ENCODE peak calls at places on chromosomes 1 and 21, in four cellular contexts. One of them, this sample, is unnamed.

GRCh38 chr1:227781314-227781930 is 34.1 kb upstream of the PRSS38 start:
- DNase-seq in mammary epithelial cell: no peak
- DNase-seq in neural progenitor cell: no peak
- DNase-seq in trophoblast cell: no peak
- DNase-seq in this sample: no peak

GRCh38 chr1:43300661-43301094 is at the start of gene TIE1:
- DNase-seq in mammary epithelial cell: no peak
- DNase-seq in trophoblast cell: no peak
- DNase-seq in neural progenitor cell: no peak
- DNase-seq in this sample: no peak

GRCh38 chr1:233255145-233255544 is 40.4 kb downstream of the PCNX2 start:
- DNase-seq in mammary epithelial cell: no peak
- DNase-seq in neural progenitor cell: no peak
- DNase-seq in trophoblast cell: no peak
- DNase-seq in this sample: no peak

GRCh38 chr1:90487040-90487439 is 230.1 kb downstream of the BARHL2 start:
- DNase-seq in neural progenitor cell: no peak
- DNase-seq in mammary epithelial cell: no peak
- DNase-seq in trophoblast cell: no peak
- DNase-seq in this sample: no peak

GRCh38 chr1:228161381-228161780 is 4.2 kb upstream of the IBA57 start:
- DNase-seq in mammary epithelial cell: peak
- DNase-seq in trophoblast cell: no peak
- DNase-seq in neural progenitor cell: peak
- DNase-seq in this sample: no peak

GRCh38 chr1:109805486-109806180 is 41.9 kb upstream of the EPS8L3 start:
- DNase-seq in mammary epithelial cell: no peak
- DNase-seq in trophoblast cell: peak
- DNase-seq in neural progenitor cell: no peak
- DNase-seq in this sample: no peak

GRCh38 chr1:19080715-19081114 is 124.2 kb upstream of the IFFO2 start:
- DNase-seq in mammary epithelial cell: no peak
- DNase-seq in trophoblast cell: no peak
- DNase-seq in neural progenitor cell: no peak
- DNase-seq in this sample: no peak

GRCh38 chr1:193322218-193322617 is 135.8 kb upstream of the B3GALT2 start:
- DNase-seq in neural progenitor cell: no peak
- DNase-seq in trophoblast cell: peak
- DNase-seq in mammary epithelial cell: peak
- DNase-seq in this sample: peak

GRCh38 chr1:179127163-179127895 is 45.5 kb downstream of the TOR3A start:
- DNase-seq in mammary epithelial cell: no peak
- DNase-seq in neural progenitor cell: no peak
- DNase-seq in trophoblast cell: peak
- DNase-seq in this sample: peak

GRCh38 chr1:154524881-154525280 is 22.7 kb upstream of the SHE start:
- DNase-seq in trophoblast cell: no peak
- DNase-seq in mammary epithelial cell: no peak
- DNase-seq in neural progenitor cell: no peak
- DNase-seq in this sample: no peak

GRCh38 chr1:147177611-147178370 is 5.5 kb upstream of the PRKAB2 start:
- DNase-seq in trophoblast cell: peak
- DNase-seq in mammary epithelial cell: no peak
- DNase-seq in neural progenitor cell: no peak
- DNase-seq in this sample: peak

GRCh38 chr1:10210841-10211804 is 753 bp downstream of the KIF1B start:
- DNase-seq in trophoblast cell: peak
- DNase-seq in neural progenitor cell: peak
- DNase-seq in mammary epithelial cell: peak
- DNase-seq in this sample: peak

GRCh38 chr21:31158789-31159581 is 120.7 kb upstream of the KRTAP19-8 start:
- DNase-seq in mammary epithelial cell: no peak
- DNase-seq in trophoblast cell: no peak
- DNase-seq in neural progenitor cell: no peak
- DNase-seq in this sample: no peak

GRCh38 chr1:37240897-37241296 is 206.6 kb upstream of the GRIK3 start:
- DNase-seq in neural progenitor cell: peak
- DNase-seq in mammary epithelial cell: no peak
- DNase-seq in trophoblast cell: no peak
- DNase-seq in this sample: no peak

GRCh38 chr1:9182784-9183257 is 51.8 kb upstream of the H6PD start:
- DNase-seq in mammary epithelial cell: no peak
- DNase-seq in trophoblast cell: no peak
- DNase-seq in neural progenitor cell: peak
- DNase-seq in this sample: no peak

GRCh38 chr1:228457017-228457395 is 30.2 kb upstream of the RNF187 start:
- DNase-seq in mammary epithelial cell: no peak
- DNase-seq in neural progenitor cell: no peak
- DNase-seq in trophoblast cell: no peak
- DNase-seq in this sample: no peak

GRCh38 chr1:228048659-228049333 is 33.7 kb upstream of the ARF1 start:
- DNase-seq in trophoblast cell: no peak
- DNase-seq in mammary epithelial cell: no peak
- DNase-seq in neural progenitor cell: no peak
- DNase-seq in this sample: no peak

GRCh38 chr21:33293811-33294216 is 27.6 kb downstream of the IL10RB start:
- DNase-seq in mammary epithelial cell: no peak
- DNase-seq in neural progenitor cell: no peak
- DNase-seq in trophoblast cell: no peak
- DNase-seq in this sample: peak

GRCh38 chr1:47569681-47570470 is 132.0 kb downstream of the FOXD2 start:
- DNase-seq in trophoblast cell: peak
- DNase-seq in neural progenitor cell: peak
- DNase-seq in mammary epithelial cell: peak
- DNase-seq in this sample: peak

GRCh38 chr1:116983678-116984077 is 17.9 kb upstream of the CD101 start:
- DNase-seq in trophoblast cell: no peak
- DNase-seq in mammary epithelial cell: no peak
- DNase-seq in neural progenitor cell: no peak
- DNase-seq in this sample: no peak

GRCh38 chr1:218382261-218382660 is 37.1 kb downstream of the TGFB2 start:
- DNase-seq in neural progenitor cell: no peak
- DNase-seq in mammary epithelial cell: no peak
- DNase-seq in trophoblast cell: no peak
- DNase-seq in this sample: no peak

GRCh38 chr1:226061793-226062557 is 541 bp upstream of the H3-3A start:
- DNase-seq in neural progenitor cell: peak
- DNase-seq in mammary epithelial cell: peak
- DNase-seq in trophoblast cell: peak
- DNase-seq in this sample: peak

GRCh38 chr1:16900771-16901170 is 5.0 kb downstream of the RNU1-2 start:
- DNase-seq in neural progenitor cell: no peak
- DNase-seq in trophoblast cell: no peak
- DNase-seq in mammary epithelial cell: no peak
- DNase-seq in this sample: no peak

GRCh38 chr1:209692745-209693504 is 11.7 kb upstream of the HSD11B1 start:
- DNase-seq in mammary epithelial cell: peak
- DNase-seq in trophoblast cell: peak
- DNase-seq in neural progenitor cell: peak
- DNase-seq in this sample: peak

GRCh38 chr1:86825294-86825693 is 88.6 kb downstream of the SELENOF start:
- DNase-seq in neural progenitor cell: no peak
- DNase-seq in mammary epithelial cell: no peak
- DNase-seq in trophoblast cell: no peak
- DNase-seq in this sample: no peak

GRCh38 chr1:151501474-151501873 is 9.7 kb upstream of the CGN start:
- DNase-seq in neural progenitor cell: no peak
- DNase-seq in trophoblast cell: peak
- DNase-seq in mammary epithelial cell: no peak
- DNase-seq in this sample: peak

GRCh38 chr1:214427871-214428277 is 123.5 kb downstream of the PTPN14 start:
- DNase-seq in mammary epithelial cell: peak
- DNase-seq in neural progenitor cell: no peak
- DNase-seq in trophoblast cell: no peak
- DNase-seq in this sample: peak

GRCh38 chr1:111199881-111200801 is at the start of gene DENND2D:
- DNase-seq in mammary epithelial cell: no peak
- DNase-seq in neural progenitor cell: no peak
- DNase-seq in trophoblast cell: peak
- DNase-seq in this sample: peak

GRCh38 chr1:203325418-203326091 is 20.2 kb downstream of the BTG2 start:
- DNase-seq in trophoblast cell: no peak
- DNase-seq in neural progenitor cell: peak
- DNase-seq in mammary epithelial cell: no peak
- DNase-seq in this sample: no peak

GRCh38 chr1:246001821-246002220 is 505.3 kb downstream of the SMYD3 start:
- DNase-seq in trophoblast cell: no peak
- DNase-seq in mammary epithelial cell: no peak
- DNase-seq in neural progenitor cell: no peak
- DNase-seq in this sample: no peak

GRCh38 chr1:172905452-172905851 is 145.3 kb downstream of the TNFSF18 start:
- DNase-seq in neural progenitor cell: no peak
- DNase-seq in trophoblast cell: no peak
- DNase-seq in mammary epithelial cell: no peak
- DNase-seq in this sample: no peak

GRCh38 chr1:220696863-220697231 is 6.7 kb downstream of the C1orf115 start:
- DNase-seq in mammary epithelial cell: no peak
- DNase-seq in trophoblast cell: peak
- DNase-seq in neural progenitor cell: no peak
- DNase-seq in this sample: no peak

GRCh38 chr1:226365831-226366231 is 42.1 kb downstream of the PARP1 start:
- DNase-seq in trophoblast cell: no peak
- DNase-seq in neural progenitor cell: no peak
- DNase-seq in mammary epithelial cell: no peak
- DNase-seq in this sample: peak

GRCh38 chr1:76074321-76075187 is at the start of gene ST6GALNAC3:
- DNase-seq in trophoblast cell: peak
- DNase-seq in neural progenitor cell: peak
- DNase-seq in mammary epithelial cell: peak
- DNase-seq in this sample: no peak

GRCh38 chr1:167722152-167722869 is 529 bp downstream of the MPZL1 start:
- DNase-seq in mammary epithelial cell: peak
- DNase-seq in neural progenitor cell: peak
- DNase-seq in trophoblast cell: peak
- DNase-seq in this sample: peak

GRCh38 chr1:215637041-215637573 is 70.0 kb downstream of the KCTD3 start:
- DNase-seq in mammary epithelial cell: peak
- DNase-seq in neural progenitor cell: no peak
- DNase-seq in trophoblast cell: no peak
- DNase-seq in this sample: no peak

GRCh38 chr1:5959667-5960230 is 32.5 kb downstream of the NPHP4 start:
- DNase-seq in trophoblast cell: peak
- DNase-seq in neural progenitor cell: no peak
- DNase-seq in mammary epithelial cell: no peak
- DNase-seq in this sample: no peak
- H3K4me2 ChIP-seq in trophoblast cell: no peak
- H3K4me2 ChIP-seq in neural progenitor cell: no peak
- H3K4me2 ChIP-seq in mammary epithelial cell: no peak
- H3K4me2 ChIP-seq in this sample: no peak

GRCh38 chr1:186499571-186499970 is 38.7 kb upstream of the PDC start:
- DNase-seq in mammary epithelial cell: no peak
- DNase-seq in neural progenitor cell: peak
- DNase-seq in trophoblast cell: no peak
- DNase-seq in this sample: no peak
- H2AFZ ChIP-seq in mammary epithelial cell: peak
- H2AFZ ChIP-seq in neural progenitor cell: peak
- H2AFZ ChIP-seq in trophoblast cell: no peak
- H2AFZ ChIP-seq in this sample: no peak

GRCh38 chr21:44070391-44070790 is 36.8 kb upstream of the PWP2 start:
- DNase-seq in trophoblast cell: no peak
- DNase-seq in neural progenitor cell: no peak
- DNase-seq in mammary epithelial cell: no peak
- DNase-seq in this sample: no peak
- H3K9ac ChIP-seq in trophoblast cell: no peak
- H3K9ac ChIP-seq in neural progenitor cell: no peak
- H3K9ac ChIP-seq in mammary epithelial cell: no peak
- H3K9ac ChIP-seq in this sample: no peak

GRCh38 chr1:21669287-21670058 is at the start of gene RAP1GAP:
- DNase-seq in neural progenitor cell: peak
- DNase-seq in trophoblast cell: no peak
- DNase-seq in mammary epithelial cell: no peak
- DNase-seq in this sample: no peak
- H3K4me2 ChIP-seq in neural progenitor cell: peak
- H3K4me2 ChIP-seq in trophoblast cell: peak
- H3K4me2 ChIP-seq in mammary epithelial cell: peak
- H3K4me2 ChIP-seq in this sample: peak

DNA sequence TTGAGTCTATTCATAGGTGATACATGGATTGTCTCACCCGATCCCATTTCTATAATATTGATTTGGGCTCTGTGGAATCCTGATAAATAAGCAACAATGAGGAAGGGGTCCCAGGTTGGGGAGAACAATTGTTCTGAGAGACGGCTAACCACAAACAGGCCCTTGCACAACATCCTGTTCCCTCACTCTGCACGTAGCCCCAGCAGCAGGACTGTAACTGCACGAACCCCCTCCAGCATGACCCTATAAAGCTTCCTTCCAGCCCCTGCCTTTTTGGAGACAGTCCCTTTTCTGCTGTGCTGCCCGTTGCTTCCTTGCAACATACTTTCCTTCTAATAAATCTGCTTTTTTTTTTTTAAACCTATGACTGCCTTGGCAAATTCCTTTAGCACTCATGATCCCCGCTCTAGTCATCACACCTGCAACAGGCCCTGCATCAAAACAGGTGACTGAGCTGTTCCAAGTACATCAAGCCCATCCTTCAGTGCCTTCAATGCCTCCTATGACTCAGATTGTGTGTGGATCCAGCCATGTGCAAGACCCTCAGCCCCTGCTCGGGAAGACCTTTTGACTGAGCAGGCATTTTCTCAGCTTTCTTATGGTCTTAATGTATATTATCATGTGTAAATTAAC is 63.7 kb upstream of the B3GALNT2 start:
- DNase-seq in trophoblast cell: no peak
- DNase-seq in mammary epithelial cell: no peak
- DNase-seq in neural progenitor cell: no peak
- DNase-seq in this sample: no peak
- H2AFZ ChIP-seq in trophoblast cell: no peak
- H2AFZ ChIP-seq in mammary epithelial cell: no peak
- H2AFZ ChIP-seq in neural progenitor cell: no peak
- H2AFZ ChIP-seq in this sample: no peak

GRCh38 chr1:6260961-6261614 is at the start of gene GPR153:
- DNase-seq in mammary epithelial cell: peak
- DNase-seq in trophoblast cell: peak
- DNase-seq in neural progenitor cell: peak
- DNase-seq in this sample: peak
- H3K9ac ChIP-seq in mammary epithelial cell: peak
- H3K9ac ChIP-seq in trophoblast cell: no peak
- H3K9ac ChIP-seq in neural progenitor cell: no peak
- H3K9ac ChIP-seq in this sample: peak

GRCh38 chr1:244165701-244166100 is 114.6 kb downstream of the ZBTB18 start:
- DNase-seq in trophoblast cell: no peak
- DNase-seq in neural progenitor cell: no peak
- DNase-seq in mammary epithelial cell: peak
- DNase-seq in this sample: no peak
- H3K4me2 ChIP-seq in trophoblast cell: no peak
- H3K4me2 ChIP-seq in neural progenitor cell: no peak
- H3K4me2 ChIP-seq in mammary epithelial cell: no peak
- H3K4me2 ChIP-seq in this sample: no peak

DNA sequence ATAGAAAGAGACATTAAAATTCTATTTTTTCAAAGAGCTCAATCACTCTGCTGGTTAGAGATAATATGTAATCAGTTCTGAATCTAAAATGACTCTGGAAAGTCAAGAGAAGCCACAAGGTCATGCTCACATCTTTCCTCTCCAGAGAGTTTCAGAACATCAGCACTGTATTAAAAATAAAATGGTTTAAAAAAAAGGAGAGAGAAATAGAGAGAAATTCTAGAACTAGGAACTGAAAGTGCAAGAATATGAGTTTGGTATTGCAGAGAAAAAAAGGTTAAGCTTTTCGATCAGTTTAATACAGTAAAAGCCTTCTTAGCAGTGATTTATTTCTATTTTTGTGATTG is 44.0 kb upstream of the DIPK1A start:
- DNase-seq in neural progenitor cell: no peak
- DNase-seq in mammary epithelial cell: no peak
- DNase-seq in trophoblast cell: no peak
- DNase-seq in this sample: no peak
- H2AFZ ChIP-seq in neural progenitor cell: no peak
- H2AFZ ChIP-seq in mammary epithelial cell: no peak
- H2AFZ ChIP-seq in trophoblast cell: no peak
- H2AFZ ChIP-seq in this sample: no peak

This sample was measured in PC-3.